ENCODE peak calls at places on chromosomes 12 and 14, in seven cellular contexts. S is DND-41, G is astrocyte, Y is fibroblast of lung, B is GM23248, O is HepG2, V is neural progenitor cell. J is an unnamed sample.

GRCh38 chr12:98221243-98221808 is 294.1 kb upstream of the TMPO start:
- DNase-seq in S (no peak), G (peak), Y (peak), B (no peak), O (no peak), V (peak), J (no peak)

GRCh38 chr14:77674931-77675330 is 32.9 kb downstream of the ALKBH1 start:
- DNase-seq in S (no peak), G (no peak), Y (no peak), B (no peak), O (no peak), V (no peak), J (no peak)

GRCh38 chr12:109252799-109253198 is 56.3 kb downstream of the FOXN4 start:
- DNase-seq in S (no peak), G (no peak), Y (no peak), B (no peak), O (no peak), V (no peak), J (no peak)

GRCh38 chr12:29655861-29656260 is 127.9 kb downstream of the TMTC1 start:
- DNase-seq in S (no peak), G (peak), Y (peak), B (no peak), O (no peak), V (no peak), J (peak)

GRCh38 chr12:67433393-67434175 is 164.4 kb downstream of the CAND1 start:
- DNase-seq in S (no peak), G (peak), Y (peak), B (peak), O (no peak), V (no peak), J (no peak)

GRCh38 chr14:73173092-73173735 is 36.9 kb downstream of the PSEN1 start:
- DNase-seq in S (no peak), G (peak), Y (peak), B (peak), O (peak), V (peak), J (peak)

GRCh38 chr12:30896461-30896860 is 30.1 kb upstream of the TSPAN11 start:
- DNase-seq in S (no peak), G (peak), Y (peak), B (peak), O (no peak), V (no peak), J (no peak)

GRCh38 chr14:99327458-99328250 is 55.7 kb upstream of the BCL11B start:
- DNase-seq in S (no peak), G (no peak), Y (no peak), B (peak), O (no peak), V (no peak), J (no peak)

GRCh38 chr14:38941485-38941884 is 161.6 kb downstream of the SEC23A start:
- DNase-seq in S (no peak), G (no peak), Y (no peak), B (no peak), O (peak), V (no peak), J (no peak)

GRCh38 chr14:73696466-73697390 is 17.5 kb downstream of the PNMA1 start:
- DNase-seq in S (no peak), G (peak), Y (peak), B (peak), O (peak), V (no peak), J (no peak)

GRCh38 chr12:29039013-29039412 is 110.1 kb upstream of the FAR2 start:
- DNase-seq in S (no peak), G (peak), Y (peak), B (peak), O (no peak), V (no peak), J (no peak)

GRCh38 chr12:104520242-104520900 is 63.6 kb downstream of the CHST11 start:
- DNase-seq in S (no peak), G (no peak), Y (no peak), B (no peak), O (no peak), V (no peak), J (no peak)

GRCh38 chr12:107330901-107331431 is 237.6 kb upstream of the CRY1 start:
- DNase-seq in S (peak), G (no peak), Y (no peak), B (no peak), O (no peak), V (peak), J (no peak)

GRCh38 chr12:122048156-122048555 is 26.5 kb downstream of the BCL7A start:
- DNase-seq in S (no peak), G (peak), Y (peak), B (peak), O (no peak), V (no peak), J (no peak)

GRCh38 chr14:85853996-85854526 is 324.1 kb downstream of the FLRT2 start:
- DNase-seq in S (no peak), G (no peak), Y (no peak), B (peak), O (no peak), V (no peak), J (no peak)

GRCh38 chr14:68191567-68192321 is 372.2 kb downstream of the RAD51B start:
- DNase-seq in S (no peak), G (peak), Y (peak), B (no peak), O (peak), V (no peak), J (no peak)

GRCh38 chr12:31204995-31205582 is 120.9 kb downstream of the SINHCAF start:
- DNase-seq in S (no peak), G (peak), Y (peak), B (peak), O (no peak), V (no peak), J (peak)

GRCh38 chr12:54126696-54127537 is 61.9 kb downstream of the SMUG1 start:
- DNase-seq in S (no peak), G (no peak), Y (no peak), B (peak), O (no peak), V (peak), J (no peak)
- TF ChIP-seq EZH2 in S (no peak), G (peak), Y (no peak), B (no peak), O (no peak), V (peak), J (no peak)

DNA sequence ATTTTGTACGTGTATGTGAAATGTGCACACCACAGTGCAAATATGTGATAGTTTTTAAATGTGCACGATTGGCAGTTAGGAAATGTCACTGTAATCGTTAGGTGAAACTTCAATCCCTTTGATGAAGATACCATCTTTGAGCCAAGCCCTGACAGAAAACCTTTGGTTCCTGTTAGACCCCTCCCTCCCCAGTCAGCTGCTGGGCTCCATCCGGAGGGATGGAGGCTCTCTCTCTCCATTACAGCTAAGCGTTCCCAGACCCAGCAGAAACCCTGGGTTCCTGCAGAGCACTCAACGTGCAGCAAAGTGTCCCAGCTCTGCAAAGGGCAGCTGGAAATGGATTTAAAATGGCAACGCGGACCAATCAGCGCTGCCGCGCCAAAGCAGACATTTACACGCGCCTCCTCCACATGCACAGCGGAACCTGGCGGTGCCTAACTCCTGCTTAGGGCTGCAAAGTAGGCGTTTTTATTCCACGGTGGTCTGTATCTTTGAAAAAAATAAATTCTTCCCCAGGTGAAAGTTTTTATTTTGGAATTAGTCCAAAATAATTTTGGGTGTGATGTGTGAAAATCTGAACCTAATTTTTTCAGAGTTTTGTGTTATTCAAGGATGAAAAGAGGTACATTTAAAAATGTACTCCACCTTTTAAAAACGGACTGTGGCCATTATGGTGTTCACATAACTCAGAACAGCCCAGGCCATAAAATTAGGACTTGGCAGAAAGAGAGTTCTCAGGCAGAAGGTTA is 1.4 kb upstream of the HMGA2 start:
- DNase-seq in S (no peak), G (peak), Y (peak), B (peak), O (peak), V (peak), J (no peak)
- H2AFZ ChIP-seq in S (no peak), G (no peak), Y (peak), B (peak), O (peak), V (peak), J (no peak)

DNA sequence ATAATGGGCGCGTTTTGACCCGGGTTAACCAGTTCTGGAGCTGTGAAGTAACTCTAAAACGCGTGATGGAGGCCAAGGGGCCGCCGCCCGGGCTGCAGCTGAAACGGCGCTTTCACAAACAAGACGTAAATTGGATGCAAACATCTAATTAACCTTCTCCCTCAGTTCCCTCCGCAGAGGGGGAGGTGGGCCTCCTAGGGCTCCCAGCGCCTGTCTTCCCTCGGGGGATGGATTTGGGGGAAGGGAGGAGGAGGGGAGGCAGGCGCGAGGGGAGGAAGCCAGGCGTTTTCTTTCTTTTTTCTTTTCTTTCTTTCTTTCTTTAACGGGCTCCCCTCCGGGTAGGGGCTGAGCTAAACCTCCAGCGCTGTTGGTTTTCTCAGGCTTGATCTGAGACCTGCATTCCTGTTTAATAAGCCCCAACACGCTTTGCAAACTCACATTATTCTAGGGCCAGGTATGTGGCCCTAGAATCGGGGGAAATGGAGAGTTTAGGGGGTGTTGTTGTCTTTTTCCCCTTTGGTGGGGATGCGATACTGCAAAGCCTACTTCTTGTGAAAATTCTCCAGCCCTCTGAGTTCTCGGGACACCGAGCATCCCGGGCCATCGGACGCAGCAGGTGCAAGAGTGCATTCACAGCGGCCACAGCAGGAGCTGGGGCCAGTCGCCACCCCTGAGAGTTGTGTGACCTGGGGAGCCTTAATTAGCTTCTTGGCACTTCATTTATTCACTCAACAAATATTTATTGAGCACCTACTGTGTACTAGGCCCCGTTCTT is 43.6 kb upstream of the LHX5 start:
- DNase-seq in S (no peak), G (no peak), Y (no peak), B (no peak), O (no peak), V (peak), J (no peak)
- TF ChIP-seq EZH2 in S (no peak), G (no peak), Y (no peak), B (no peak), O (no peak), V (no peak), J (no peak)

DNA sequence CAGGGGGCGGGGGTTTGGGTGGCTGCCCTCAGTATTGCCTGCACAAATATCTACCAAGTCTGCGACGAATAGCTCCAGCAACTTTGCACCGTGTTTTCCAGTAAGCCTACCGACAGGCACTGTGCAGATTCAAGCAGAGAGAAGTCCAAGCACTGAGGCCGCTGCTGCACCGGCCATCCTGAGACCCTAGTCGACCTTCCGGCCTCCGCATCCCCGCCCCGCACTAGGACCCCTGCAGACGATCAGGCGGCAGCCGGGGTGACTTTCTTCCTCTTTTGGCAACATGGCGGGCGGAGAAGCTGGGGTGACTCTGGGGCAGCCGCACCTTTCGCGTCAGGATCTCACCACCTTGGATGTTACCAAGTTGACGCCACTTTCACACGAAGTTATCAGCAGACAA is at the start of gene EIF2S3B:
- DNase-seq in S (no peak), G (no peak), Y (no peak), B (no peak), O (no peak), V (no peak), J (no peak)
- H2AFZ ChIP-seq in S (no peak), G (no peak), Y (no peak), B (no peak), O (no peak), V (no peak), J (no peak)

GRCh38 chr12:57738661-57739237 is at the start of gene AGAP2:
- DNase-seq in S (no peak), G (peak), Y (peak), B (peak), O (no peak), V (peak), J (no peak)

GRCh38 chr12:57739387-57739786 is 845 bp upstream of the AGAP2 start:
- DNase-seq in S (no peak), G (no peak), Y (no peak), B (no peak), O (no peak), V (peak), J (no peak)

GRCh38 chr12:57736743-57737466 is 1.6 kb downstream of the AGAP2 start:
- DNase-seq in S (no peak), G (no peak), Y (no peak), B (peak), O (no peak), V (peak), J (no peak)

GRCh38 chr12:57737467-57738141 is 938 bp downstream of the AGAP2 start:
- DNase-seq in S (no peak), G (no peak), Y (no peak), B (peak), O (no peak), V (peak), J (no peak)

GRCh38 chr12:57738142-57738474 is 434 bp downstream of the AGAP2 start:
- DNase-seq in S (no peak), G (no peak), Y (no peak), B (no peak), O (no peak), V (no peak), J (no peak)
- TF ChIP-seq EZH2 in S (no peak), G (peak), Y (no peak), B (no peak), O (no peak), V (no peak), J (no peak)

GRCh38 chr12:126191037-126191891 is 1126.0 kb downstream of the AACS start:
- DNase-seq in S (no peak), G (peak), Y (peak), B (no peak), O (no peak), V (peak), J (no peak)
- H2AFZ ChIP-seq in S (no peak), G (peak), Y (no peak), B (no peak), O (no peak), V (peak), J (no peak)

DNA sequence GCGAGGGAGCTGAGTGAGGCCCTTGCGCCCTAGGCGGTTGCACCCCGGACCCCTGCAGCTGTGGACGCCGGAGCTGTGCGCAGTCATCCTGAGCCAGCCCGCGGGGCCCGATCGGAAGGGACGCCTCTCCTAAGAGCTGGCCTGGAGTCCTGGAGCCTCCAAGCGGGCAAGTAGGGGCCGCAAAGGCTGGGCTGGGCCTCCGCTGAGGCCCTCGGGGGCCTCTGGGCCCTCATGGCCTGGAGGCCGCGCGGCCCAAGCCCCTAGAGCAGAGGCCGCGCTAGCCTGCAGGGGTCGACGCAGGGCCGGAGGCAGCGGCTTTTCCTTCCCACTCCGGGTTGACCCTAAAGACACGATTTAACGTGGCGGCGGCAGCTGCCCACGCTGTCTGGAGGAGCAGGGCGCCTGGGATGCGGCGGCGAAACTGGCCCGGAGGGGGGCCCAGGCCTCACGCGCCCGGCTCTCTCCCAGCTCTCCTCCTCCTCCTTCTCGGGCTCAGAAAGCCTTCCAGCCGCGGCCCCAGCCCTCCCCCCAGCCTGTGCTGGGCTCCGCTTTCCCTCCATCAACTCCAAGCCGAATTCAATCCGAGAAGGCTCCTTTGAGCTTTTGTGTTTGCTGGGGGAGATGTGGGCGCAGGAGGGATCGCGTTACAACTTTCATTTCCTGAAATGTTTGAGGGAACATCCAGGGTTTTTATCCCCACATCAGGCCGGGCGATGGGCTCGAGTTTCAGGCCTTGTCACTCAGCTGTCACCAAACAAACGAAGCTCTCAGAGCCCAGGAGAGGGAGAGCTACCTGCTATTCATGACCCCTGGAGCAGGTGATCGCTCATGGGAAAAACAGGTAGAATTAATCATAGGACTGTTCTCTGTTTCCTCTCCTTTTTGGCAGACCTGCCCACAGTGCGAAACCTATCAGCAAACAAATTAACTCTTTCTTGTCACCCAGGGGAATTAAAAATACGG is 11.5 kb downstream of the SIX1 start:
- DNase-seq in S (no peak), G (no peak), Y (peak), B (peak), O (no peak), V (peak), J (no peak)
- TF ChIP-seq EZH2 in S (no peak), G (no peak), Y (no peak), B (no peak), O (no peak), V (peak), J (no peak)

DNA sequence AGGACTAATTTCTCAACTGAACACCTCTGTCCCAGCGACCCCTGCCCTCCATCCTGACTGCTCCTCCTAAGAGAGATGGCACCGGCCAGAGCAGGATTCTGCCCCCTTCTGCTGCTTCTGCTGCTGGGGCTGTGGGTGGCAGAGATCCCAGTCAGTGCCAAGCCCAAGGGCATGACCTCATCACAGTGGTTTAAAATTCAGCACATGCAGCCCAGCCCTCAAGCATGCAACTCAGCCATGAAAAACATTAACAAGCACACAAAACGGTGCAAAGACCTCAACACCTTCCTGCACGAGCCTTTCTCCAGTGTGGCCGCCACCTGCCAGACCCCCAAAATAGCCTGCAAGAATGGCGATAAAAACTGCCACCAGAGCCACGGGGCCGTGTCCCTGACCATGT is 756 bp downstream of the RNASE7 start:
- DNase-seq in S (no peak), G (no peak), Y (no peak), B (no peak), O (no peak), V (no peak), J (no peak)
- H2AFZ ChIP-seq in S (no peak), G (no peak), Y (no peak), B (no peak), O (no peak), V (no peak), J (no peak)